ENCODE peak calls at places on chromosomes 3 and 15, in five cellular contexts. C, M, P, W and Y are unnamed samples.
A peak's percentile ranks its signal among the peaks of the same experiment; 100 is the strongest.

GRCh38 chr15:87713405-87713995 is 543.0 kb downstream of the NTRK3 start:
- DNase-seq in M (no peak), C (no peak), P (no peak), W (no peak), Y (no peak)

GRCh38 chr15:95563634-95564033 is 766.9 kb upstream of the NR2F2 start:
- DNase-seq in C (no peak), W (no peak), P (no peak), M (no peak), Y (no peak)

GRCh38 chr3:111947179-111947727 is 31.6 kb upstream of the ABHD10 start:
- DNase-seq in M (no peak), C (no peak), W (no peak), P (no peak), Y (no peak)

GRCh38 chr3:177679568-177680441 is 482.5 kb upstream of the TBL1XR1 start:
- DNase-seq in C (no peak), M (no peak), W (no peak), P (no peak), Y (no peak)

GRCh38 chr3:79016587-79017380 is 751.0 kb downstream of the ROBO1 start:
- DNase-seq in M (no peak), C (no peak), P (no peak), W (peak; percentile 2), Y (no peak)

GRCh38 chr3:8529197-8529637 is 27.6 kb downstream of the LMCD1 start:
- DNase-seq in P (peak; percentile 74), W (no peak), M (no peak), C (no peak), Y (peak; percentile 31)

GRCh38 chr15:98358971-98359370 is 289.4 kb upstream of the IGF1R start:
- DNase-seq in W (no peak), M (no peak), P (no peak), C (no peak), Y (no peak)

GRCh38 chr15:82568986-82569385 is 28.7 kb upstream of the RPS17 start:
- DNase-seq in C (no peak), M (no peak), P (no peak), W (no peak), Y (no peak)

GRCh38 chr15:55221090-55222011 is 24.6 kb upstream of the RSL24D1 start:
- DNase-seq in P (no peak), M (no peak), W (peak; percentile 78), C (peak; percentile 20), Y (no peak)

GRCh38 chr3:46480481-46481195 is 15.9 kb upstream of the LTF start:
- DNase-seq in P (no peak), M (no peak), W (no peak), C (no peak), Y (no peak)

GRCh38 chr3:120338517-120338916 is 10.6 kb downstream of the LRRC58 start:
- DNase-seq in W (no peak), P (no peak), C (no peak), M (no peak), Y (no peak)

GRCh38 chr3:121871434-121871833 is 22.8 kb upstream of the SLC15A2 start:
- DNase-seq in C (no peak), P (no peak), M (no peak), W (no peak), Y (no peak)

GRCh38 chr3:89314454-89314853 is 207.0 kb downstream of the EPHA3 start:
- DNase-seq in C (no peak), P (no peak), M (no peak), W (peak; percentile 4), Y (no peak)

GRCh38 chr3:129321887-129322286 is 43.2 kb downstream of the HMCES start:
- DNase-seq in W (no peak), P (no peak), C (no peak), M (no peak), Y (no peak)

GRCh38 chr3:86029590-86029989 is 961.4 kb downstream of the VGLL3 start:
- DNase-seq in W (peak; percentile 1), P (no peak), C (no peak), M (no peak), Y (no peak)

GRCh38 chr3:138493804-138494606 is 59.6 kb downstream of the ESYT3 start:
- DNase-seq in M (no peak), W (peak; percentile 72), C (peak; percentile 15), P (no peak), Y (no peak)

GRCh38 chr3:17771177-17772048 is 29.0 kb upstream of the TBC1D5 start:
- DNase-seq in W (no peak), C (no peak), M (no peak), P (no peak), Y (no peak)

GRCh38 chr3:120597445-120598049 is 1.4 kb downstream of the NDUFB4 start:
- DNase-seq in M (no peak), C (no peak), P (no peak), W (no peak), Y (no peak)

DNA sequence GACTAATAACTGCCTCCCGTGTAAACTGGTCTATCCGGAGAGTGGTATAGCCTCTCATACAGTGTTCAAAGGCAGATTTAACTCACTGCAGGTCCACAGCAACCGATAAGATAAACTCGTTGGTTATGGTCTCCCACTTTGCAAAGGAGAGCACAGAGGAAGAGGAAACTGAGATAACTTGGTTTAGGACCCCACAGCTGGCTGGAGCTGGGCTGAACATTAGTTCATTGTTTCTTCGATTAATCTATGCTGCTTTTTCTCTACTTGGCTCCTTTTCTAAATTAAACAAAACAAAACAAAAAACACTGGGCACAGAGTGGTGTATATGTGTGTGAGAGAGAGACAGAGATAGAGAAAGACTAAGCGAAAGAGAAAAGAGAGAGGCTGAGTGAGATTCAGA is 5.0 kb upstream of the DLG1 start:
- DNase-seq in C (no peak), W (no peak), M (no peak), P (no peak), Y (no peak)
- H3K27ac ChIP-seq in C (no peak overlapping the region), W (no peak overlapping the region), M (no peak overlapping the region), P (no peak overlapping the region), Y (no peak overlapping the region)

GRCh38 chr3:109927161-109927560 is 589.8 kb upstream of the DPPA4 start:
- DNase-seq in M (peak; percentile 98), P (no peak), W (peak; percentile 92), C (peak; percentile 78), Y (no peak)
- H3K27ac ChIP-seq in M (peak overlapping the region; percentile 88), P (no peak overlapping the region), W (no peak overlapping the region), C (peak overlapping the region; percentile 76), Y (no peak overlapping the region)

GRCh38 chr3:149336925-149337324 is 3.5 kb upstream of the TM4SF18 start:
- DNase-seq in M (no peak), W (no peak), C (no peak), P (no peak), Y (no peak)

GRCh38 chr3:149343951-149344350 is 10.5 kb upstream of the TM4SF18 start:
- DNase-seq in W (peak; percentile 24), C (no peak), P (no peak), M (no peak), Y (no peak)

GRCh38 chr3:149339931-149340309 is 6.5 kb upstream of the TM4SF18 start:
- DNase-seq in P (peak; percentile 64), C (peak; percentile 82), M (peak; percentile 93), W (peak; percentile 91), Y (peak; percentile 77)

GRCh38 chr3:149342413-149343340 is 9.2 kb upstream of the TM4SF18 start:
- DNase-seq in M (no peak), C (no peak), P (no peak), W (no peak), Y (no peak)

GRCh38 chr3:149340310-149340933 is 7.0 kb upstream of the TM4SF18 start:
- DNase-seq in M (no peak), C (no peak), P (no peak), W (no peak), Y (peak; percentile 63)
- H3K27ac ChIP-seq in M (peak overlapping the region; percentile 70), C (peak overlapping the region; percentile 93), P (peak overlapping the region; percentile 77), W (peak overlapping the region; percentile 73), Y (peak overlapping the region; percentile 91)

GRCh38 chr15:43828061-43828657 is 1.4 kb downstream of the WDR76 start:
- DNase-seq in P (no peak), M (no peak), W (no peak), C (no peak), Y (no peak)
- H3K27ac ChIP-seq in P (no peak overlapping the region), M (no peak overlapping the region), W (no peak overlapping the region), C (no peak overlapping the region), Y (no peak overlapping the region)